ENCODE peak calls at places on chromosomes 6 and 20, in seven cellular contexts. W, U, T, A, E, I and L are unnamed samples.

GRCh38 chr20:3000852-3001523 is 42.4 kb upstream of the GNRH2 start:
- DNase-seq in I (peak), T (no peak), W (no peak), A (peak), U (peak), E (no peak), L (peak)

GRCh38 chr6:148166339-148166949 is 176.2 kb upstream of the SASH1 start:
- DNase-seq in E (peak), W (no peak), A (peak), T (no peak), I (no peak), U (peak), L (peak)

GRCh38 chr20:63253438-63254236 is 626 bp downstream of the NKAIN4 start:
- DNase-seq in T (no peak), E (no peak), U (no peak), A (no peak), I (no peak), W (no peak), L (no peak)

GRCh38 chr6:155325700-155326516 is 11.6 kb upstream of the TFB1M start:
- DNase-seq in E (no peak), I (no peak), A (no peak), W (no peak), T (no peak), U (no peak), L (no peak)

GRCh38 chr20:44720617-44720993 is 5.4 kb downstream of the CCN5 start:
- DNase-seq in W (peak), E (no peak), I (peak), A (no peak), U (peak), T (peak), L (no peak)

GRCh38 chr6:135759831-135760230 is 91.7 kb upstream of the PDE7B start:
- DNase-seq in T (no peak), U (peak), E (no peak), I (no peak), W (peak), A (no peak), L (no peak)

GRCh38 chr6:138226701-138227315 is 8.5 kb upstream of the PBOV1 start:
- DNase-seq in A (no peak), U (no peak), T (no peak), W (no peak), E (no peak), I (no peak), L (no peak)

GRCh38 chr6:37988696-37989095 is 169.2 kb downstream of the ZFAND3 start:
- DNase-seq in T (no peak), I (no peak), W (no peak), E (no peak), U (no peak), A (no peak), L (no peak)

GRCh38 chr20:56504373-56505005 is 20.1 kb upstream of the FAM209A start:
- DNase-seq in A (no peak), U (no peak), I (no peak), W (no peak), E (no peak), T (no peak), L (no peak)

GRCh38 chr20:3218307-3218988 is 9.2 kb downstream of the ITPA start:
- DNase-seq in W (peak), T (peak), E (no peak), U (peak), I (peak), A (peak), L (no peak)

GRCh38 chr6:37540390-37540789 is 40.7 kb upstream of the CCDC167 start:
- DNase-seq in A (no peak), I (no peak), E (no peak), U (no peak), T (no peak), W (no peak), L (no peak)

GRCh38 chr20:33732166-33732970 is 572 bp downstream of the ZNF341 start:
- DNase-seq in E (peak), I (peak), T (peak), W (peak), U (no peak), A (peak), L (no peak)

GRCh38 chr6:155080876-155081845 is 86.0 kb downstream of the TIAM2 start:
- DNase-seq in I (no peak), E (peak), W (no peak), T (no peak), U (no peak), A (no peak), L (no peak)

GRCh38 chr6:169082093-169082492 is 171.6 kb downstream of the THBS2 start:
- DNase-seq in A (no peak), I (no peak), W (no peak), U (no peak), T (no peak), E (no peak), L (no peak)

GRCh38 chr20:871436-871835 is 37.9 kb downstream of the FAM110A start:
- DNase-seq in E (no peak), I (no peak), A (no peak), W (no peak), U (no peak), T (no peak), L (no peak)

GRCh38 chr6:16079354-16079753 is 49.5 kb upstream of the MYLIP start:
- DNase-seq in A (no peak), E (no peak), W (no peak), T (no peak), U (no peak), I (no peak), L (no peak)

GRCh38 chr6:34352305-34352937 is 40.0 kb downstream of the NUDT3 start:
- DNase-seq in A (no peak), I (no peak), W (no peak), T (no peak), U (peak), E (no peak), L (no peak)

GRCh38 chr20:37353285-37353849 is 7.4 kb downstream of the SRC start:
- DNase-seq in T (no peak), U (no peak), W (no peak), E (no peak), A (no peak), I (no peak), L (no peak)

GRCh38 chr6:41801380-41801779 is 13.9 kb downstream of the TOMM6 start:
- DNase-seq in T (peak), E (no peak), U (peak), I (no peak), A (no peak), W (peak), L (no peak)

GRCh38 chr6:71496018-71496800 is 207.6 kb downstream of the OGFRL1 start:
- DNase-seq in W (no peak), T (no peak), I (no peak), U (peak), E (no peak), A (peak), L (no peak)

GRCh38 chr6:110083875-110084585 is 95.4 kb downstream of the WASF1 start:
- DNase-seq in I (no peak), U (no peak), E (no peak), A (no peak), W (no peak), T (no peak), L (no peak)

GRCh38 chr6:122717350-122717749 is 62.2 kb upstream of the FABP7 start:
- DNase-seq in E (peak), A (no peak), I (peak), T (no peak), U (peak), W (no peak), L (no peak)

GRCh38 chr6:114084327-114084890 is 113.5 kb upstream of the HDAC2 start:
- DNase-seq in W (no peak), I (no peak), U (no peak), T (no peak), E (peak), A (no peak), L (peak)

GRCh38 chr20:23283096-23283850 is 67.3 kb upstream of the NXT1 start:
- DNase-seq in U (no peak), T (no peak), A (no peak), E (no peak), I (no peak), W (no peak), L (no peak)

GRCh38 chr6:88059221-88059620 is 11.6 kb downstream of the SPACA1 start:
- DNase-seq in I (no peak), A (no peak), U (no peak), E (no peak), T (no peak), W (no peak), L (no peak)

GRCh38 chr6:158408552-158409130 is 96.4 kb downstream of the TULP4 start:
- DNase-seq in T (no peak), I (no peak), U (peak), W (no peak), E (peak), A (no peak), L (peak)

GRCh38 chr6:43869792-43870659 is 100.0 kb downstream of the VEGFA start:
- DNase-seq in A (no peak), I (no peak), T (no peak), W (no peak), U (no peak), E (no peak), L (no peak)

GRCh38 chr6:14517536-14518105 is 400.0 kb downstream of the CD83 start:
- DNase-seq in E (no peak), I (no peak), T (no peak), W (no peak), U (no peak), A (no peak), L (no peak)

GRCh38 chr20:63889241-63890200 is 5.4 kb upstream of the DNAJC5 start:
- DNase-seq in E (no peak), A (no peak), T (peak), W (no peak), I (peak), U (peak), L (no peak)

GRCh38 chr20:56985286-56985685 is 281.2 kb downstream of the BMP7 start:
- DNase-seq in U (no peak), E (no peak), I (no peak), T (no peak), W (no peak), A (no peak), L (no peak)

GRCh38 chr6:127349980-127350379 is 6.6 kb upstream of the ECHDC1 start:
- DNase-seq in A (no peak), T (no peak), W (no peak), I (no peak), E (no peak), U (no peak), L (no peak)

GRCh38 chr20:4601630-4602296 is 119.9 kb upstream of the PRND start:
- DNase-seq in U (no peak), A (no peak), E (no peak), T (peak), W (peak), I (peak), L (no peak)

GRCh38 chr6:26273673-26274595 is 91.1 kb upstream of the BTN3A2 start:
- DNase-seq in W (no peak), A (no peak), T (no peak), E (no peak), U (no peak), I (no peak), L (no peak)

GRCh38 chr6:4253604-4254211 is 118.3 kb upstream of the ECI2 start:
- DNase-seq in U (peak), T (peak), W (peak), E (peak), A (peak), I (no peak), L (peak)

DNA sequence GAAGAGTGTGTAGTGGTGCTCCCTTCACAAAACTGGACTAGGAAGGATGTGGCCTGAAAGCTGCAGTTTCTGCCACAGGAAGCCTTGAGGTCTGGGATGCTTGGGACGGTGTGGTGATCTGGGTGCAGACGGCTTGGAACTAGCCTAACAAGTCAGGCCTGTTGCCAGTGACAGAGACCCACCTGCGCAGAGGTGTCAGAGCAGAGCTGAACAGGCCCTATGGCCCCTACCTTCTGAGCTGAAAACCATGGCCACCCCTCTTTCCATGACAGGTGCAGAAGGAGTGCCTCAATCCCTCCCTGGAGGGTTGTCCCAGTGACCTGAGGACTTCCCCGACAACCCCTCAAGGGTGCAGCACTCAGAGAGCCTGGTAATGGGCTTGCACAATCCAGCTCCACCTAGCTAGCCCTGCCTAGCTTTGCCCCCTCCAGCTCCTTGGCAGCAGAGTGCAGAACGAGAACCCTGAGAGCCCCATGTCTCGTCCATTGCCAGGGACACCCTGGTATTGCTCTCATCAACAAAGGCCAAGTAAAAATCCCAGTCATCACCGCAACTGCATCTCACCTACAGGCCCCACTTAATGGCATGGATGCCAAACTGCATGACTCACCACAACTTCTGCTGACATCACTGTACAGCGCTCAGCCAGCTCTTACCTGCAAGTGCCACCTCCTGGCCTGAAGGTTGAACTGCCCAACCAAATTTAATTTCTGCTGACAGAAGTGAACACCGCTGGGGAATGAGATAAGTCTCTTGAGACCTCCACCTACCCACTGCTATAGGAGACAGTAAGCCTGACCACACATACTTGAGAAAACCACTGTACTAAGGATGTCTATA is 563.1 kb downstream of the TFAP2A start:
- DNase-seq in A (no peak), I (no peak), T (peak), E (no peak), W (peak), U (peak), L (no peak)
- TF ChIP-seq CTCF in A (no peak), I (no peak), T (peak), E (no peak), W (no peak), U (no peak), L (no peak)

GRCh38 chr6:161658216-161658615 is 384.4 kb upstream of the AGPAT4 start:
- DNase-seq in A (no peak), I (no peak), U (no peak), W (no peak), E (no peak), T (no peak), L (no peak)

GRCh38 chr6:161663682-161664081 is 389.8 kb upstream of the AGPAT4 start:
- DNase-seq in T (no peak), I (no peak), A (no peak), W (no peak), E (no peak), U (no peak), L (no peak)

GRCh38 chr6:161660666-161661571 is 387.1 kb upstream of the AGPAT4 start:
- DNase-seq in T (no peak), A (no peak), W (no peak), U (no peak), E (no peak), I (no peak), L (no peak)
- TF ChIP-seq CTCF in T (no peak), A (no peak), W (no peak), U (no peak), E (no peak), I (no peak), L (peak)

GRCh38 chr6:112081569-112081968 is 5.7 kb downstream of the TUBE1 start:
- DNase-seq in U (no peak), A (no peak), I (no peak), E (no peak), W (no peak), T (no peak), L (no peak)

GRCh38 chr6:112087136-112087908 is at the start of the genes FAM229B and TUBE1:
- DNase-seq in U (peak), T (peak), A (peak), E (peak), W (peak), I (peak), L (peak)

GRCh38 chr6:112085666-112086065 is 1.6 kb downstream of the TUBE1 start:
- DNase-seq in U (no peak), A (no peak), W (no peak), E (no peak), I (peak), T (no peak), L (no peak)

GRCh38 chr6:112087916-112088315 is 525 bp downstream of the FAM229B start:
- DNase-seq in E (no peak), I (no peak), T (no peak), U (no peak), A (no peak), W (no peak), L (no peak)

GRCh38 chr6:112086744-112087135 is 542 bp downstream of the TUBE1 start:
- DNase-seq in E (peak), I (no peak), A (peak), W (no peak), U (peak), T (no peak), L (peak)
- TF ChIP-seq CTCF in E (peak), I (no peak), A (no peak), W (no peak), U (peak), T (peak), L (peak)

DNA sequence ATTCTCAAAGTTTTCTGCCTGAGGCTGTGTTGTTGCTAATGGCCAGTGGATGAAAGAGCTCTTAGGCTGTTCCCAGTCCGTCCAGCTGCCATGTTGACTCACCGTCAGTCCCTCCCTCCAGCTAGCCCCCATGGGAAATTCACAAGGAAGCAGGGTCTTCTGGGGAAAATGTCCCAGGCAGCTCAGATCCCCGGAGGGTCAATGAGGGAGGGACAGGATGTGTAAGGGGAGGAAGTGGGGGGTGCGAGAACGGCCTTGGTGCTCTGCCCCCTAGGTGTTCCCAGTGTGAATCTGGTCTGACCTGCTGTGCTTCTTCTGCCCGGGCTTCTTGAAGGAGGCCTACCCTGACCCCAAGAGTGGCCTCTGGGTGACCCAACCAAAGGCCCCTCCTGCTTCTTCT is 65.9 kb downstream of the CEBPB start:
- DNase-seq in E (no peak), I (no peak), U (peak), A (no peak), W (peak), T (peak), L (no peak)
- TF ChIP-seq CTCF in E (no peak), I (no peak), U (peak), A (no peak), W (peak), T (no peak), L (no peak)

GRCh38 chr6:166344240-166344639 is 1.9 kb upstream of the SFT2D1 start:
- DNase-seq in U (no peak), E (no peak), T (no peak), A (no peak), I (no peak), W (no peak), L (no peak)

GRCh38 chr6:166341915-166342292 is 441 bp downstream of the SFT2D1 start:
- DNase-seq in W (no peak), I (peak), A (peak), E (no peak), T (no peak), U (peak), L (no peak)

GRCh38 chr6:166341464-166341863 is 881 bp downstream of the SFT2D1 start:
- DNase-seq in T (no peak), U (no peak), E (no peak), I (no peak), W (no peak), A (peak), L (no peak)

GRCh38 chr6:166343157-166343502 is 785 bp upstream of the SFT2D1 start:
- DNase-seq in E (no peak), T (no peak), A (no peak), W (no peak), I (no peak), U (no peak), L (no peak)

DNA sequence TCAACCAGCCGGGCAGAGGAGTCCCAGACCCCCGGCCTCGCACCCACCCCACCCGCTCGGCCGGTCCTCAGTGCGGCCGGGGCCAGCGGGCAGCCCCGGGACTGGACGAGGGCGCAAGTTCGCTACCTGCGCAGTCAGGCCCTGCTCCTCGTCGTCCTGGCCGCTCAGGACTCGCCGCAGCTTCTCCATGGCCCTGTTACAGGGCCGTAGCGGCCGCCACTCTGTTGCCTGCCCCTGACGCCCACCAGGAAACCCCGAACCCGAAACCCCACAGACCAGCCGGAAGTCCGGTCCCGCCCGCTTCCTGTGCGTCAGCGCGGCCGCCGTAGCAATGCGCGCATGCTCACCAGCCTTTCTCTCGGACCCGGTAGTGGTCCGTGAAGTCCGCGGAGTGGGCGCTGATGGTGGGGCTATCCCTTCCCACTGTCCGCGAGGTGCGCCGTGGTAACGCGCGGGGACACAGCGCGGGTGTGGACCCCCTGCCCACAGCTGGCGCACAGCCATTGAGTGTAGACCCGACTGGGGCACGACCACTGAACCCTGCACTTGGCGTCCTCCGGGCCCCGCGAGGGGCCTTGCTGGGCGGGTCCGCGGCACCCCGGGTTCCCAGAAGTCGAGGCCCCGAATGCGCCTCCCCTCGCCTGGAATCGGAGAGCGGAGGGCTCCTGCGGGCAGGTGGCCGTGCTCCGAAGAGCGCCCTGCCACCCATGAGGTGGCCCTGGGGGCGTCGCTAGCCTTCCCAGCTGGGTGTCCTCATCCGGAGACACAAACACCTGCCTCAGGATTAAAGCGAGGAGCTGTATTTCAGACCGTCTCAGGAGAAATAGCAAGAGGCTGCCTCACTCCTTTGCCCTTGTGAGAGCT is at the start of gene SFT2D1:
- DNase-seq in I (peak), W (peak), T (peak), U (peak), E (peak), A (peak), L (peak)
- TF ChIP-seq CTCF in I (peak), W (no peak), T (no peak), U (no peak), E (no peak), A (no peak), L (no peak)

DNA sequence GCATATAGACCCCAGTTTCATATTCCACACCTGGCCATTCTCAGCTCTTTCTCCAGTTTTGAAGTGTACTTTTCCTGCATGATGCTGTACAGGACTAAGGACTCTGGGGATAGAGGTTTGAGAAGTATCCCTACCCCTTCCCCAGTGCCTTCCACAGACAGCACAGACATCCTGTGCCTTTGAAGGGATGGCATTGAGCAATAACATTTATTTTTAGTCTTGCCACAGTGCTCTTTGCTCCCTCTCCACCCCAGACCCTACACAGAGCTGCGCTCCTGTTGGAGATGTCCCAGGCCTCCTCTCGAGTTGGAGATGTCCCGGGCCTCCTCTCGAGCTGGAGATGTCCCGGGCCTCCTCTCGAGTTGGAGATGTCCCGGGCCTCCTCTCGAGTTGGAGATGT is 275.8 kb downstream of the FARS2 start:
- DNase-seq in E (no peak), A (no peak), I (no peak), T (no peak), W (no peak), U (no peak), L (no peak)
- TF ChIP-seq CTCF in E (no peak), A (no peak), I (no peak), T (no peak), W (no peak), U (no peak), L (no peak)

GRCh38 chr6:28863607-28864320 is 60.0 kb downstream of the TRIM27 start:
- DNase-seq in U (peak), T (peak), W (peak), I (peak), E (peak), A (peak), L (peak)
- TF ChIP-seq CTCF in U (no peak), T (peak), W (no peak), I (peak), E (no peak), A (no peak), L (no peak)

GRCh38 chr20:35145141-35145564 is 2.0 kb downstream of the EDEM2 start:
- DNase-seq in E (peak), I (peak), U (peak), W (peak), A (peak), T (peak), L (peak)
- TF ChIP-seq CTCF in E (peak), I (peak), U (peak), W (peak), A (peak), T (peak), L (peak)